ENCODE peak calls at places on chromosomes 4 and X, in five cellular contexts. One of them, this sample, is unnamed.

GRCh38 chrX:15464704-15465103 is 28.4 kb downstream of the PIR start:
- DNase-seq in lung: no peak
- DNase-seq in brain microvascular endothelial cell: no peak
- DNase-seq in fibroblast of mammary gland: peak; percentile 15
- DNase-seq in substantia nigra: no peak
- DNase-seq in this sample: peak; percentile 20

GRCh38 chrX:116009871-116010710 is 160.5 kb upstream of the AGTR2 start:
- DNase-seq in fibroblast of mammary gland: no peak
- DNase-seq in lung: peak; percentile 57
- DNase-seq in substantia nigra: no peak
- DNase-seq in brain microvascular endothelial cell: no peak
- DNase-seq in this sample: no peak

GRCh38 chr4:25993564-25994185 is 79.7 kb downstream of the SMIM20 start:
- DNase-seq in lung: no peak
- DNase-seq in brain microvascular endothelial cell: no peak
- DNase-seq in fibroblast of mammary gland: peak; percentile 68
- DNase-seq in substantia nigra: no peak
- DNase-seq in this sample: no peak

GRCh38 chr4:57403591-57403990 is 293.4 kb upstream of the IGFBP7 start:
- DNase-seq in brain microvascular endothelial cell: no peak
- DNase-seq in lung: no peak
- DNase-seq in substantia nigra: no peak
- DNase-seq in fibroblast of mammary gland: no peak
- DNase-seq in this sample: no peak

GRCh38 chr4:165077034-165077578 is 23.4 kb downstream of the TRIM75 start:
- DNase-seq in lung: no peak
- DNase-seq in brain microvascular endothelial cell: no peak
- DNase-seq in substantia nigra: no peak
- DNase-seq in fibroblast of mammary gland: no peak
- DNase-seq in this sample: no peak

GRCh38 chr4:111977419-111977965 is 167.8 kb upstream of the FAM241A start:
- DNase-seq in fibroblast of mammary gland: no peak
- DNase-seq in brain microvascular endothelial cell: no peak
- DNase-seq in substantia nigra: no peak
- DNase-seq in lung: no peak
- DNase-seq in this sample: no peak

GRCh38 chrX:109384569-109385174 is 97.2 kb downstream of the GUCY2F start:
- DNase-seq in lung: no peak
- DNase-seq in brain microvascular endothelial cell: peak; percentile 18
- DNase-seq in substantia nigra: no peak
- DNase-seq in fibroblast of mammary gland: peak; percentile 37
- DNase-seq in this sample: peak; percentile 8

GRCh38 chr4:7207791-7208231 is 15.5 kb downstream of the SORCS2 start:
- DNase-seq in substantia nigra: no peak
- DNase-seq in brain microvascular endothelial cell: no peak
- DNase-seq in fibroblast of mammary gland: peak; percentile 57
- DNase-seq in lung: no peak
- DNase-seq in this sample: peak; percentile 24

GRCh38 chr4:17623451-17624001 is 9.1 kb downstream of the MED28 start:
- DNase-seq in brain microvascular endothelial cell: no peak
- DNase-seq in fibroblast of mammary gland: peak; percentile 88
- DNase-seq in lung: no peak
- DNase-seq in substantia nigra: no peak
- DNase-seq in this sample: peak; percentile 80

GRCh38 chrX:115183980-115184379 is 5.2 kb upstream of the RBMXL3 start:
- DNase-seq in brain microvascular endothelial cell: no peak
- DNase-seq in fibroblast of mammary gland: peak; percentile 41
- DNase-seq in lung: no peak
- DNase-seq in substantia nigra: no peak
- DNase-seq in this sample: peak; percentile 33

GRCh38 chr4:109072595-109072994 is 229.9 kb downstream of the COL25A1 start:
- DNase-seq in substantia nigra: no peak
- DNase-seq in fibroblast of mammary gland: peak; percentile 95
- DNase-seq in lung: no peak
- DNase-seq in brain microvascular endothelial cell: peak; percentile 66
- DNase-seq in this sample: peak; percentile 87

GRCh38 chr4:53601251-53601764 is 10.0 kb upstream of the LNX1 start:
- DNase-seq in substantia nigra: peak; percentile 3
- DNase-seq in brain microvascular endothelial cell: no peak
- DNase-seq in lung: no peak
- DNase-seq in fibroblast of mammary gland: no peak
- DNase-seq in this sample: peak; percentile 24

GRCh38 chr4:114017120-114017917 is 37.9 kb upstream of the ARSJ start:
- DNase-seq in substantia nigra: no peak
- DNase-seq in lung: no peak
- DNase-seq in brain microvascular endothelial cell: no peak
- DNase-seq in fibroblast of mammary gland: no peak
- DNase-seq in this sample: no peak

GRCh38 chrX:134880866-134881265 is 109.9 kb upstream of the SMIM10 start:
- DNase-seq in substantia nigra: no peak
- DNase-seq in brain microvascular endothelial cell: peak; percentile 20
- DNase-seq in fibroblast of mammary gland: peak; percentile 7
- DNase-seq in lung: no peak
- DNase-seq in this sample: peak; percentile 67

GRCh38 chrX:109952050-109952449 is 50.9 kb upstream of the TMEM164 start:
- DNase-seq in substantia nigra: no peak
- DNase-seq in fibroblast of mammary gland: no peak
- DNase-seq in lung: no peak
- DNase-seq in brain microvascular endothelial cell: no peak
- DNase-seq in this sample: peak; percentile 9

GRCh38 chr4:168880087-168880675 is 129.9 kb downstream of the CBR4 start:
- DNase-seq in fibroblast of mammary gland: peak; percentile 42
- DNase-seq in brain microvascular endothelial cell: no peak
- DNase-seq in substantia nigra: no peak
- DNase-seq in lung: no peak
- DNase-seq in this sample: peak; percentile 62

GRCh38 chr4:102324725-102325124 is 20.6 kb downstream of the SLC39A8 start:
- DNase-seq in lung: no peak
- DNase-seq in substantia nigra: no peak
- DNase-seq in fibroblast of mammary gland: peak; percentile 14
- DNase-seq in brain microvascular endothelial cell: no peak
- DNase-seq in this sample: peak; percentile 1

GRCh38 chrX:49053223-49054072 is 5.4 kb upstream of the CCDC120 start:
- DNase-seq in substantia nigra: no peak
- DNase-seq in lung: peak; percentile 48
- DNase-seq in brain microvascular endothelial cell: peak; percentile 35
- DNase-seq in fibroblast of mammary gland: peak; percentile 28
- DNase-seq in this sample: peak; percentile 14

GRCh38 chr4:92387459-92388069 is 83.8 kb downstream of the GRID2 start:
- DNase-seq in substantia nigra: no peak
- DNase-seq in lung: no peak
- DNase-seq in fibroblast of mammary gland: peak; percentile 50
- DNase-seq in brain microvascular endothelial cell: peak; percentile 16
- DNase-seq in this sample: peak; percentile 22

GRCh38 chr4:162791321-162791720 is 375.4 kb downstream of the NAF1 start:
- DNase-seq in fibroblast of mammary gland: no peak
- DNase-seq in substantia nigra: no peak
- DNase-seq in brain microvascular endothelial cell: no peak
- DNase-seq in lung: no peak
- DNase-seq in this sample: no peak

GRCh38 chr4:121698119-121698732 is 1.4 kb upstream of the ANXA5 start:
- DNase-seq in brain microvascular endothelial cell: no peak
- DNase-seq in substantia nigra: no peak
- DNase-seq in fibroblast of mammary gland: no peak
- DNase-seq in lung: no peak
- DNase-seq in this sample: no peak

GRCh38 chr4:32488690-32489089 is 1768.5 kb downstream of the PCDH7 start:
- DNase-seq in lung: no peak
- DNase-seq in substantia nigra: no peak
- DNase-seq in brain microvascular endothelial cell: no peak
- DNase-seq in fibroblast of mammary gland: no peak
- DNase-seq in this sample: no peak

GRCh38 chrX:70720721-70721120 is 187.8 kb downstream of the TEX11 start:
- DNase-seq in brain microvascular endothelial cell: no peak
- DNase-seq in fibroblast of mammary gland: no peak
- DNase-seq in lung: no peak
- DNase-seq in substantia nigra: no peak
- DNase-seq in this sample: no peak

GRCh38 chr4:169249214-169249973 is 21.4 kb downstream of the SH3RF1 start:
- DNase-seq in brain microvascular endothelial cell: peak; percentile 70
- DNase-seq in substantia nigra: no peak
- DNase-seq in fibroblast of mammary gland: peak; percentile 69
- DNase-seq in lung: no peak
- DNase-seq in this sample: peak; percentile 40

GRCh38 chr4:83389037-83389755 is 54.5 kb upstream of the HPSE start:
- DNase-seq in lung: no peak
- DNase-seq in brain microvascular endothelial cell: no peak
- DNase-seq in substantia nigra: no peak
- DNase-seq in fibroblast of mammary gland: no peak
- DNase-seq in this sample: no peak

GRCh38 chrX:150934453-150934852 is 36.0 kb upstream of the CD99L2 start:
- DNase-seq in fibroblast of mammary gland: peak; percentile 73
- DNase-seq in substantia nigra: no peak
- DNase-seq in brain microvascular endothelial cell: peak; percentile 9
- DNase-seq in lung: no peak
- DNase-seq in this sample: peak; percentile 76

GRCh38 chrX:49846004-49846403 is 16.9 kb downstream of the PAGE4 start:
- DNase-seq in substantia nigra: no peak
- DNase-seq in lung: no peak
- DNase-seq in brain microvascular endothelial cell: no peak
- DNase-seq in fibroblast of mammary gland: no peak
- DNase-seq in this sample: peak; percentile 1

GRCh38 chr4:87734936-87735335 is 64.4 kb upstream of the IBSP start:
- DNase-seq in substantia nigra: no peak
- DNase-seq in lung: no peak
- DNase-seq in brain microvascular endothelial cell: no peak
- DNase-seq in fibroblast of mammary gland: no peak
- DNase-seq in this sample: no peak

GRCh38 chr4:153270361-153270760 is 66.1 kb downstream of the TRIM2 start:
- DNase-seq in brain microvascular endothelial cell: no peak
- DNase-seq in lung: no peak
- DNase-seq in substantia nigra: no peak
- DNase-seq in fibroblast of mammary gland: no peak
- DNase-seq in this sample: no peak

GRCh38 chr4:150001815-150002214 is 76.4 kb upstream of the DCLK2 start:
- DNase-seq in fibroblast of mammary gland: no peak
- DNase-seq in lung: no peak
- DNase-seq in substantia nigra: no peak
- DNase-seq in brain microvascular endothelial cell: peak; percentile 42
- DNase-seq in this sample: peak; percentile 84

GRCh38 chr4:153489856-153490558 is 23.8 kb downstream of the TMEM131L start:
- DNase-seq in fibroblast of mammary gland: peak; percentile 44
- DNase-seq in lung: no peak
- DNase-seq in substantia nigra: no peak
- DNase-seq in brain microvascular endothelial cell: no peak
- DNase-seq in this sample: no peak

This sample was measured in EH.